ENCODE peak calls at places on chromosome X, in five cellular contexts. S, H, Q, X and D are unnamed samples.

GRCh38 chrX:77453190-77453589 is 6.0 kb downstream of the FGF16 start:
- DNase-seq in H (no peak), S (no peak), Q (no peak), X (no peak), D (no peak)

GRCh38 chrX:75155830-75156525 is at the start of gene ABCB7:
- DNase-seq in S (peak; percentile 69), Q (peak; percentile 73), X (peak; percentile 41), H (peak; percentile 62), D (peak; percentile 30)

GRCh38 chrX:45824471-45824870 is 623.8 kb upstream of the DIPK2B start:
- DNase-seq in H (no peak), Q (no peak), X (no peak), S (peak; percentile 10), D (no peak)

GRCh38 chrX:12956704-12957541 is 18.0 kb upstream of the TMSB4X start:
- DNase-seq in H (no peak), S (peak; percentile 40), Q (no peak), X (no peak), D (peak; percentile 84)

GRCh38 chrX:53930513-53931380 is 113.5 kb downstream of the PHF8 start:
- DNase-seq in Q (no peak), S (no peak), H (no peak), X (no peak), D (no peak)

GRCh38 chrX:1609759-1610158 is 5.1 kb upstream of the ASMT start:
- DNase-seq in H (no peak), S (no peak), X (no peak), Q (no peak), D (no peak)

GRCh38 chrX:45801554-45801953 is 600.9 kb upstream of the DIPK2B start:
- DNase-seq in H (no peak), Q (no peak), X (no peak), S (no peak), D (peak; percentile 16)

GRCh38 chrX:154372612-154373022 is 1.8 kb downstream of the FLNA start:
- DNase-seq in Q (no peak), S (peak; percentile 41), X (no peak), H (no peak), D (peak; percentile 58)

GRCh38 chrX:13502590-13502989 is 66.8 kb upstream of the EGFL6 start:
- DNase-seq in X (no peak), H (no peak), Q (no peak), S (no peak), D (no peak)

GRCh38 chrX:31356501-31357263 is 284.8 kb upstream of the FTHL17 start:
- DNase-seq in H (no peak), Q (no peak), X (no peak), S (no peak), D (no peak)

GRCh38 chrX:46543441-46543840 is 1.8 kb downstream of the ZNF674 start:
- DNase-seq in H (no peak), Q (no peak), S (no peak), X (no peak), D (no peak)

GRCh38 chrX:1323315-1323714 is 13.3 kb upstream of the IL3RA start:
- DNase-seq in H (peak; percentile 44), X (peak; percentile 28), Q (no peak), S (peak; percentile 52), D (peak; percentile 82)

GRCh38 chrX:129980540-129981206 is 1.8 kb upstream of the BCORL1 start:
- DNase-seq in Q (peak; percentile 74), S (peak; percentile 65), X (peak; percentile 27), H (peak; percentile 73), D (peak; percentile 64)

GRCh38 chrX:16516473-16516872 is 133.5 kb upstream of the S100G start:
- DNase-seq in Q (no peak), H (no peak), S (no peak), X (no peak), D (no peak)

GRCh38 chrX:68945603-68946228 is 116.9 kb downstream of the EFNB1 start:
- DNase-seq in X (no peak), Q (no peak), S (no peak), H (no peak), D (peak; percentile 9)

GRCh38 chrX:68942141-68942540 is 113.3 kb downstream of the EFNB1 start:
- DNase-seq in H (no peak), Q (no peak), S (peak; percentile 55), X (no peak), D (no peak)

GRCh38 chrX:68945081-68945602 is 116.3 kb downstream of the EFNB1 start:
- DNase-seq in S (no peak), H (no peak), X (no peak), Q (no peak), D (no peak)

GRCh38 chrX:68942797-68943196 is 114.0 kb downstream of the EFNB1 start:
- DNase-seq in X (no peak), Q (no peak), H (no peak), S (no peak), D (no peak)

GRCh38 chrX:68944211-68944610 is 115.4 kb downstream of the EFNB1 start:
- DNase-seq in Q (no peak), X (no peak), H (no peak), S (no peak), D (peak; percentile 5)
- TF ChIP-seq CTCF in Q (no peak), X (no peak), H (no peak), S (no peak), D (no peak)

DNA sequence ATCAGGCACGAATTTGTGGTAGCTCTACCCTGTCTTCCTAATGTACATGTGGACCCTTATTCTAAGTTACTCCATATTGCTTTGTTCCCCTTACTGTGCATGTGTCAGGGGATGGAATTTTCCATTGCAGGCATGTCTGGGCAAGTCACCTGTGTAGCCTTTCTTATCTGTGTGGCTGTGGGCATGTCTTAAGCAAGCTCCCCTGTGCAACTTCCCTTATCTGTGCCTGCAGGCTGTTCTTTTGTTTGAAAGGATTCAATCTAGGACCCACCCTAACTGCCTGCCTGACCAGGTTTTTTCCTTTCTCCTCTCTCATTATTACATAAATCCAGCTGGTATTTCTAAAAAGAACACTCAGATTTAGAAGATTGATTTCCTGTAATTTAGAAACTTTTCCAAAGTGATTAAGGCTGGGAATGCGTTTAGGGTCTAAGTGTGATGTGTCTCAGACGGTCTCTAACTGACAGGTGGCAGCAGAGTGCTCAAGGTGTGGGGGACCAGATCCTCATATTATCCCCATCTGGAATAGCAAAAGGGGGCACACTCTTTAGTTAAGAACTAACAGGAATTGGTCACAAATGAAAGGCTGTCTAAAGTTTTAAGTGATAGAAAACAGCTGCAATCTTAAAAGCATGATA is 198.9 kb upstream of the PPP1R2C start:
- DNase-seq in H (no peak), S (peak; percentile 1), Q (no peak), X (no peak), D (no peak)
- TF ChIP-seq CTCF in H (no peak), S (no peak), Q (no peak), X (no peak), D (peak; percentile 30)

GRCh38 chrX:10615931-10616780 is 4.2 kb downstream of the MID1 start:
- DNase-seq in X (no peak), Q (no peak), S (peak; percentile 49), H (peak; percentile 39), D (peak; percentile 56)
- TF ChIP-seq CTCF in X (no peak), Q (peak; percentile 59), S (peak; percentile 68), H (peak; percentile 69), D (peak; percentile 63)

GRCh38 chrX:8237718-8238117 is 66.7 kb upstream of the VCX2 start:
- DNase-seq in S (no peak), Q (no peak), X (no peak), H (no peak), D (no peak)
- TF ChIP-seq CTCF in S (no peak), Q (no peak), X (no peak), H (no peak), D (no peak)

GRCh38 chrX:15299945-15300851 is 15.2 kb downstream of the ASB11 start:
- DNase-seq in S (peak; percentile 17), H (no peak), Q (no peak), X (no peak), D (peak; percentile 28)
- TF ChIP-seq CTCF in S (peak; percentile 49), H (peak; percentile 48), Q (peak; percentile 50), X (no peak), D (peak; percentile 45)

GRCh38 chrX:39814391-39814790 is 283.4 kb downstream of the BCOR start:
- DNase-seq in S (peak; percentile 22), H (no peak), Q (no peak), X (no peak), D (peak; percentile 48)
- TF ChIP-seq CTCF in S (peak; percentile 34), H (peak; percentile 7), Q (peak; percentile 48), X (no peak), D (peak; percentile 59)